ENCODE peak calls at places on chromosomes 1 and 21, in ten cellular contexts. U, X, V, W, D, N, H, K, A and C are unnamed samples.

GRCh38 chr1:198903203-198903602 is 264.4 kb downstream of the PTPRC start:
- DNase-seq in U (no peak), X (no peak), V (no peak), W (no peak), D (peak), N (peak), H (no peak), K (no peak), A (no peak), C (no peak)

GRCh38 chr1:22139817-22140216 is 3.1 kb downstream of the WNT4 start:
- DNase-seq in U (no peak), X (no peak), V (no peak), W (no peak), D (no peak), N (no peak), H (no peak), K (no peak), A (no peak), C (no peak)

GRCh38 chr21:43361127-43361492 is 65.8 kb downstream of the SIK1 start:
- DNase-seq in U (no peak), X (no peak), V (no peak), W (no peak), D (no peak), N (no peak), H (no peak), K (peak), A (no peak), C (no peak)

GRCh38 chr21:44664691-44665090 is 2.0 kb downstream of the KRTAP12-2 start:
- DNase-seq in U (no peak), X (no peak), V (no peak), W (no peak), D (no peak), N (no peak), H (no peak), K (no peak), A (no peak), C (no peak)

GRCh38 chr21:45767071-45768006 is 123.8 kb downstream of the PCBP3 start:
- DNase-seq in U (no peak), X (no peak), V (peak), W (no peak), D (no peak), N (no peak), H (no peak), K (no peak), A (no peak), C (peak)

GRCh38 chr1:107787299-107787698 is 177.7 kb downstream of the VAV3 start:
- DNase-seq in U (no peak), X (no peak), V (no peak), W (no peak), D (peak), N (no peak), H (no peak), K (no peak), A (no peak), C (no peak)

GRCh38 chr21:30268608-30269197 is 14.0 kb downstream of the KRTAP24-1 start:
- DNase-seq in U (no peak), X (no peak), V (peak), W (no peak), D (no peak), N (no peak), H (no peak), K (no peak), A (no peak), C (no peak)

GRCh38 chr1:92709738-92710137 is 75.2 kb downstream of the EVI5 start:
- DNase-seq in U (no peak), X (no peak), V (peak), W (no peak), D (no peak), N (no peak), H (no peak), K (peak), A (peak), C (no peak)

GRCh38 chr1:42576935-42577334 is 81.3 kb upstream of the PPIH start:
- DNase-seq in U (no peak), X (no peak), V (no peak), W (no peak), D (no peak), N (no peak), H (no peak), K (no peak), A (no peak), C (no peak)

GRCh38 chr1:203166192-203166940 is 9.3 kb downstream of the MYBPH start:
- DNase-seq in U (no peak), X (no peak), V (no peak), W (no peak), D (no peak), N (no peak), H (no peak), K (no peak), A (no peak), C (no peak)

GRCh38 chr1:110067957-110068645 is 2.4 kb downstream of the ALX3 start:
- DNase-seq in U (peak), X (no peak), V (no peak), W (no peak), D (no peak), N (no peak), H (no peak), K (no peak), A (no peak), C (no peak)

GRCh38 chr1:9842073-9842711 is 18.4 kb upstream of the CLSTN1 start:
- DNase-seq in U (no peak), X (no peak), V (no peak), W (no peak), D (no peak), N (no peak), H (peak), K (no peak), A (no peak), C (no peak)

GRCh38 chr1:2221271-2221670 is 6.8 kb upstream of the SKI start:
- DNase-seq in U (no peak), X (no peak), V (no peak), W (no peak), D (no peak), N (no peak), H (no peak), K (no peak), A (no peak), C (no peak)

GRCh38 chr1:13663969-13664368 is 36.0 kb upstream of the PRDM2 start:
- DNase-seq in U (no peak), X (no peak), V (peak), W (no peak), D (no peak), N (no peak), H (no peak), K (no peak), A (no peak), C (no peak)

GRCh38 chr1:89810880-89811279 is 10.0 kb upstream of the LRRC8D start:
- DNase-seq in U (no peak), X (no peak), V (no peak), W (no peak), D (no peak), N (no peak), H (no peak), K (no peak), A (no peak), C (no peak)